ENCODE peak calls at places on chromosomes 16 and 17, in ten cellular contexts. O, A, S, Z, K, N, J, V, G and E are unnamed samples.

GRCh38 chr16:1102921-1103648 is 7.0 kb upstream of the C1QTNF8 start:
- DNase-seq in G (peak), K (peak), O (peak), Z (peak), N (no peak), J (peak), A (peak), S (peak), V (peak), E (no peak)

GRCh38 chr17:41483531-41483930 is 2.6 kb upstream of the KRT35 start:
- DNase-seq in Z (no peak), O (no peak), J (no peak), K (no peak), N (no peak), S (no peak), G (no peak), V (no peak), A (no peak), E (no peak)

GRCh38 chr17:65205655-65206054 is 68.5 kb downstream of the RGS9 start:
- DNase-seq in O (no peak), N (no peak), Z (no peak), S (no peak), J (no peak), K (no peak), A (no peak), V (no peak), G (no peak), E (no peak)

GRCh38 chr17:47802341-47803022 is 19.1 kb downstream of the OSBPL7 start:
- DNase-seq in Z (peak), J (peak), N (peak), O (peak), G (peak), S (peak), A (peak), K (peak), V (peak), E (peak)

GRCh38 chr17:43006639-43007551 is at the start of gene IFI35:
- DNase-seq in K (peak), Z (peak), G (no peak), J (peak), S (peak), O (peak), V (peak), A (peak), N (peak), E (peak)

GRCh38 chr17:79077587-79077986 is 3.0 kb downstream of the ENGASE start:
- DNase-seq in O (no peak), S (no peak), N (no peak), Z (no peak), J (no peak), V (no peak), G (no peak), K (no peak), A (no peak), E (peak)

GRCh38 chr16:17476414-17477259 is 5.9 kb upstream of the XYLT1 start:
- DNase-seq in S (no peak), Z (peak), N (peak), J (peak), V (peak), A (peak), O (peak), G (peak), K (peak), E (peak)

GRCh38 chr17:59372138-59372751 is 40.8 kb downstream of the YPEL2 start:
- DNase-seq in V (no peak), O (no peak), N (peak), S (no peak), G (no peak), K (no peak), Z (no peak), A (no peak), J (no peak), E (no peak)

GRCh38 chr17:82458885-82459424 is 414 bp downstream of the NARF start:
- DNase-seq in A (peak), Z (peak), V (peak), O (no peak), S (no peak), G (no peak), N (peak), J (no peak), K (peak), E (peak)

GRCh38 chr16:67783353-67783725 is 23.0 kb downstream of the RANBP10 start:
- DNase-seq in N (no peak), K (no peak), O (no peak), Z (no peak), G (no peak), J (no peak), A (no peak), S (no peak), V (no peak), E (no peak)